ENCODE peak calls at places on chromosome 10, in ten cellular contexts. J is naive thymus-derived CD8-positive, alpha-beta T cell; M is HFFc6; V is osteocyte; F is iris pigment epithelial cell; I is nucleus accumbens; P is COR-L47; O is uterus; C is stimulated activated CD4-positive, alpha-beta T cell treated with anti-CD3 and anti-CD28 coated beads, Interleukin-2, amount 100 ng/mL, for 24 hours; G is ovary. W is an unnamed sample.

GRCh38 chr10:95392711-95393164 is 101.9 kb upstream of the PDLIM1 start:
- DNase-seq in G (no peak), I (no peak), V (no peak), M (no peak), J (no peak), C (no peak), F (no peak), O (no peak), P (no peak), W (no peak)

GRCh38 chr10:118481871-118482270 is 113.6 kb downstream of the PRLHR start:
- DNase-seq in P (no peak), V (no peak), G (no peak), I (no peak), M (no peak), C (no peak), O (no peak), J (no peak), F (no peak), W (no peak)

GRCh38 chr10:46019541-46020343 is 10.7 kb downstream of the NCOA4 start:
- DNase-seq in J (peak; percentile 28), C (no peak), P (no peak), I (no peak), O (no peak), G (no peak), V (no peak), M (no peak), F (no peak), W (no peak)

GRCh38 chr10:48446785-48447184 is 140.3 kb downstream of the MAPK8 start:
- DNase-seq in M (no peak), J (no peak), I (no peak), P (no peak), G (peak; percentile 18), C (no peak), O (no peak), V (peak; percentile 75), F (no peak), W (peak; percentile 26)

GRCh38 chr10:96292971-96293909 is 11.0 kb upstream of the DNTT start:
- DNase-seq in G (no peak), J (peak; percentile 47), C (no peak), F (peak; percentile 47), O (no peak), M (peak; percentile 64), I (no peak), V (no peak), P (no peak), W (no peak)

GRCh38 chr10:68154211-68154497 is 44.9 kb downstream of the MYPN start:
- DNase-seq in J (no peak), G (peak; percentile 73), C (no peak), V (no peak), P (no peak), O (peak; percentile 47), F (peak; percentile 70), I (peak; percentile 40), M (no peak), W (peak; percentile 56)

GRCh38 chr10:132162021-132162531 is 24.7 kb upstream of the DPYSL4 start:
- DNase-seq in M (no peak), F (no peak), J (peak; percentile 45), G (peak; percentile 6), V (no peak), C (peak; percentile 20), P (no peak), O (no peak), I (no peak), W (peak; percentile 48)

GRCh38 chr10:63273575-63273974 is 140.4 kb downstream of the NRBF2 start:
- DNase-seq in C (no peak), M (no peak), O (no peak), G (no peak), J (peak; percentile 63), V (no peak), I (no peak), P (peak; percentile 24), F (no peak), W (no peak)